ENCODE peak calls at places on chromosomes 13 and 19, in ten cellular contexts. S is hepatocyte; J is activated T-cell treated with anti-CD3 and anti-CD28 coated beads, Interleukin-2, amount 50 U/mL, for 72 hours; N is DMS153; E is mucosa of gallbladder; Z is GM04504; I is memory B cell; H is stimulated activated CD4-positive, alpha-beta T cell treated with anti-CD3 and anti-CD28 coated beads, Interleukin-15, amount 100 ng/mL, for 1 hour; P is ovary; V is posterior vena cava. T is an unnamed sample.

GRCh38 chr13:30824651-30825050 is 81.4 kb upstream of the MEDAG start:
- DNase-seq in P (no peak), H (no peak), E (no peak), N (no peak), S (no peak), J (no peak), V (no peak), Z (no peak), I (no peak), T (no peak)

GRCh38 chr19:43784981-43785808 is 4.4 kb upstream of the KCNN4 start:
- DNase-seq in S (peak), E (peak), V (peak), P (no peak), Z (no peak), J (peak), H (no peak), N (peak), I (peak), T (peak)

GRCh38 chr19:11373166-11373884 is 1.1 kb upstream of the SWSAP1 start:
- DNase-seq in S (peak), V (no peak), J (no peak), P (no peak), Z (no peak), I (no peak), H (no peak), N (peak), E (no peak), T (no peak)

GRCh38 chr13:98746968-98747367 is 5.5 kb downstream of the SLC15A1 start:
- DNase-seq in J (no peak), Z (no peak), H (no peak), E (peak), S (peak), I (no peak), P (no peak), N (no peak), V (no peak), T (no peak)

GRCh38 chr13:34256236-34256635 is 438.3 kb downstream of the RFC3 start:
- DNase-seq in H (no peak), N (no peak), I (no peak), V (no peak), P (no peak), J (no peak), S (no peak), Z (no peak), E (no peak), T (no peak)

GRCh38 chr13:50191004-50191403 is 175.8 kb downstream of the KCNRG start:
- DNase-seq in J (no peak), I (no peak), S (no peak), H (no peak), Z (no peak), E (no peak), V (no peak), P (no peak), N (no peak), T (no peak)

GRCh38 chr19:50489461-50490011 is 12.9 kb upstream of the GARIN5A start:
- DNase-seq in H (no peak), P (no peak), Z (no peak), E (no peak), J (no peak), S (no peak), V (peak), N (no peak), I (no peak), T (no peak)

GRCh38 chr13:74450525-74450845 is 316.3 kb upstream of the KLF12 start:
- DNase-seq in N (no peak), E (no peak), Z (no peak), P (no peak), S (no peak), H (no peak), J (no peak), I (no peak), V (no peak), T (no peak)

GRCh38 chr13:23985846-23986245 is 88.5 kb upstream of the C1QTNF9B start:
- DNase-seq in P (no peak), E (no peak), S (no peak), H (no peak), I (no peak), J (no peak), Z (no peak), V (no peak), N (peak), T (no peak)

GRCh38 chr13:34757441-34757840 is 184.6 kb upstream of the NBEA start:
- DNase-seq in J (no peak), I (no peak), Z (no peak), E (no peak), N (no peak), V (no peak), S (no peak), H (no peak), P (no peak), T (no peak)

GRCh38 chr19:40231544-40232424 is 5.3 kb upstream of the CCNP start:
- DNase-seq in N (no peak), Z (no peak), S (peak), V (no peak), J (no peak), I (no peak), E (no peak), H (no peak), P (no peak), T (no peak)

GRCh38 chr13:65789815-65790214 is 1440.3 kb downstream of the PCDH9 start:
- DNase-seq in N (no peak), Z (peak), I (no peak), S (no peak), J (no peak), V (no peak), P (no peak), E (no peak), H (no peak), T (no peak)

GRCh38 chr13:97018029-97018819 is 23.9 kb upstream of the OXGR1 start:
- DNase-seq in H (no peak), V (no peak), P (no peak), E (peak), S (peak), Z (no peak), N (no peak), I (peak), J (peak), T (no peak)

GRCh38 chr13:110307697-110308376 is 753 bp downstream of the COL4A2 start:
- DNase-seq in S (peak), E (no peak), N (no peak), Z (no peak), I (no peak), V (peak), H (no peak), P (peak), J (no peak), T (no peak)

GRCh38 chr19:19329199-19329598 is 8.6 kb downstream of the MAU2 start:
- DNase-seq in J (no peak), H (no peak), P (no peak), N (no peak), S (no peak), I (no peak), Z (no peak), V (no peak), E (no peak), T (no peak)

T was measured in LNCaP clone FGC.